ENCODE peak calls at places on chromosomes 12 and 14, in five cellular contexts. K, P, Y, C and Q are unnamed samples.

GRCh38 chr12:30807695-30808034 is 52.9 kb upstream of the CAPRIN2 start:
- DNase-seq in K (no peak), P (no peak), Y (no peak), C (no peak), Q (no peak)

GRCh38 chr14:55845963-55846851 is 266.2 kb downstream of the KTN1 start:
- DNase-seq in K (peak; percentile 33), P (no peak), Y (no peak), C (no peak), Q (no peak)

GRCh38 chr14:94679941-94680340 is 67.8 kb downstream of the SERPINA3 start:
- DNase-seq in K (no peak), P (no peak), Y (no peak), C (no peak), Q (no peak)

GRCh38 chr14:55974046-55974582 is 144.1 kb upstream of the PELI2 start:
- DNase-seq in K (no peak), P (no peak), Y (no peak), C (no peak), Q (no peak)

GRCh38 chr14:89813485-89814080 is 140.9 kb downstream of the EFCAB11 start:
- DNase-seq in K (no peak), P (no peak), Y (no peak), C (no peak), Q (no peak)

GRCh38 chr14:55802986-55803431 is 223.0 kb downstream of the KTN1 start:
- DNase-seq in K (peak; percentile 78), P (no peak), Y (no peak), C (no peak), Q (no peak)

GRCh38 chr12:65074932-65075331 is 46.2 kb downstream of the WIF1 start:
- DNase-seq in K (no peak), P (no peak), Y (no peak), C (no peak), Q (no peak)

GRCh38 chr12:9872743-9873142 is 3.6 kb upstream of the CLEC2B start:
- DNase-seq in K (no peak), P (no peak), Y (no peak), C (no peak), Q (no peak)

GRCh38 chr12:12214635-12215131 is 52.2 kb downstream of the LRP6 start:
- DNase-seq in K (peak; percentile 79), P (no peak), Y (no peak), C (no peak), Q (no peak)

GRCh38 chr12:52212701-52213540 is 20.1 kb upstream of the KRT7 start:
- DNase-seq in K (no peak), P (no peak), Y (no peak), C (no peak), Q (no peak)

GRCh38 chr12:88182431-88182830 is 40.3 kb downstream of the TMTC3 start:
- DNase-seq in K (no peak), P (no peak), Y (no peak), C (no peak), Q (no peak)

GRCh38 chr12:123150273-123150803 is 552 bp downstream of the PITPNM2 start:
- DNase-seq in K (no peak), P (no peak), Y (peak; percentile 20), C (no peak), Q (no peak)

GRCh38 chr14:99601301-99601945 is 2.6 kb downstream of the CCDC85C start:
- DNase-seq in K (no peak), P (no peak), Y (no peak), C (no peak), Q (no peak)

GRCh38 chr12:119748512-119748911 is 80.6 kb downstream of the PRKAB1 start:
- DNase-seq in K (no peak), P (no peak), Y (no peak), C (no peak), Q (no peak)

GRCh38 chr12:11756022-11756421 is 106.5 kb downstream of the ETV6 start:
- DNase-seq in K (peak; percentile 34), P (no peak), Y (no peak), C (no peak), Q (no peak)

GRCh38 chr12:108311605-108312004 is 27.5 kb downstream of the CMKLR1 start:
- DNase-seq in K (no peak), P (no peak), Y (no peak), C (no peak), Q (no peak)

GRCh38 chr14:73180385-73180805 is 44.1 kb downstream of the PSEN1 start:
- DNase-seq in K (no peak), P (no peak), Y (no peak), C (no peak), Q (no peak)

GRCh38 chr12:104966677-104967076 is 8.6 kb upstream of the SLC41A2 start:
- DNase-seq in K (no peak), P (no peak), Y (no peak), C (no peak), Q (no peak)

GRCh38 chr12:21941522-21942376 is 523 bp upstream of the ABCC9 start:
- DNase-seq in K (no peak), P (no peak), Y (peak; percentile 28), C (no peak), Q (no peak)

GRCh38 chr14:88791629-88792571 is 853 bp downstream of the EML5 start:
- DNase-seq in K (peak; percentile 7), P (peak; percentile 2), Y (peak; percentile 16), C (no peak), Q (peak; percentile 5)

GRCh38 chr12:53483225-53483978 is 15.9 kb downstream of the MAP3K12 start:
- DNase-seq in K (no peak), P (no peak), Y (no peak), C (no peak), Q (no peak)